ENCODE peak calls at places on chromosomes 11 and 22, in five cellular contexts. One of them, this sample, is unnamed.

GRCh38 chr22:25696763-25697710 is 45.0 kb upstream of the MYO18B start:
- DNase-seq in GM12878: no peak
- DNase-seq in K562: no peak
- DNase-seq in H1: no peak
- DNase-seq in HepG2: no peak
- DNase-seq in this sample: no peak

GRCh38 chr11:1928891-1929541 is 9.5 kb downstream of the TNNT3 start:
- DNase-seq in GM12878: no peak
- DNase-seq in K562: no peak
- DNase-seq in H1: no peak
- DNase-seq in HepG2: no peak
- DNase-seq in this sample: no peak

GRCh38 chr11:19642185-19642591 is 70.4 kb upstream of the NAV2 start:
- DNase-seq in GM12878: no peak
- DNase-seq in K562: no peak
- DNase-seq in H1: no peak
- DNase-seq in HepG2: no peak
- DNase-seq in this sample: no peak

GRCh38 chr11:17845431-17845881 is 110.9 kb downstream of the KCNC1 start:
- DNase-seq in GM12878: no peak
- DNase-seq in K562: no peak
- DNase-seq in H1: no peak
- DNase-seq in HepG2: no peak
- DNase-seq in this sample: no peak

GRCh38 chr11:110286298-110287040 is 9.9 kb downstream of the RDX start:
- DNase-seq in GM12878: no peak
- DNase-seq in K562: no peak
- DNase-seq in H1: no peak
- DNase-seq in HepG2: no peak
- DNase-seq in this sample: no peak

GRCh38 chr11:8262552-8263108 is 1.0 kb downstream of the LMO1 start:
- DNase-seq in GM12878: no peak
- DNase-seq in K562: no peak
- DNase-seq in H1: peak
- DNase-seq in HepG2: no peak
- DNase-seq in this sample: no peak

GRCh38 chr11:117840881-117841581 is 16.5 kb upstream of the FXYD2 start:
- DNase-seq in GM12878: no peak
- DNase-seq in K562: no peak
- DNase-seq in H1: peak
- DNase-seq in HepG2: no peak
- DNase-seq in this sample: no peak

GRCh38 chr11:133228406-133229330 is 303.6 kb downstream of the OPCML start:
- DNase-seq in GM12878: no peak
- DNase-seq in K562: no peak
- DNase-seq in H1: peak
- DNase-seq in HepG2: no peak
- DNase-seq in this sample: no peak

GRCh38 chr11:110199184-110199981 is 97.0 kb downstream of the RDX start:
- DNase-seq in GM12878: no peak
- DNase-seq in K562: no peak
- DNase-seq in H1: peak
- DNase-seq in HepG2: peak
- DNase-seq in this sample: no peak

GRCh38 chr11:43708776-43709175 is 28.2 kb downstream of the HSD17B12 start:
- DNase-seq in GM12878: no peak
- DNase-seq in K562: no peak
- DNase-seq in H1: no peak
- DNase-seq in HepG2: no peak
- DNase-seq in this sample: no peak

GRCh38 chr11:2674681-2675131 is 25.1 kb downstream of the KCNQ1OT1 start:
- DNase-seq in GM12878: no peak
- DNase-seq in K562: no peak
- DNase-seq in H1: no peak
- DNase-seq in HepG2: no peak
- DNase-seq in this sample: no peak

GRCh38 chr11:44658451-44658850 is 68.3 kb upstream of the TSPAN18 start:
- DNase-seq in GM12878: no peak
- DNase-seq in K562: peak
- DNase-seq in H1: no peak
- DNase-seq in HepG2: no peak
- DNase-seq in this sample: no peak

GRCh38 chr11:12408156-12408770 is 30.9 kb downstream of the PARVA start:
- DNase-seq in GM12878: no peak
- DNase-seq in K562: no peak
- DNase-seq in H1: no peak
- DNase-seq in HepG2: no peak
- DNase-seq in this sample: no peak

GRCh38 chr11:22304337-22304961 is 33.7 kb upstream of the SLC17A6 start:
- DNase-seq in GM12878: no peak
- DNase-seq in K562: peak
- DNase-seq in H1: no peak
- DNase-seq in HepG2: peak
- DNase-seq in this sample: peak

GRCh38 chr11:44333271-44334218 is 23.6 kb upstream of the ALX4 start:
- DNase-seq in GM12878: no peak
- DNase-seq in K562: peak
- DNase-seq in H1: no peak
- DNase-seq in HepG2: peak
- DNase-seq in this sample: peak

GRCh38 chr11:74009230-74009547 is 304 bp upstream of the UCP3 start:
- DNase-seq in GM12878: no peak
- DNase-seq in K562: no peak
- DNase-seq in H1: no peak
- DNase-seq in HepG2: no peak
- DNase-seq in this sample: no peak

GRCh38 chr11:24890426-24890825 is 393.6 kb downstream of the LUZP2 start:
- DNase-seq in GM12878: no peak
- DNase-seq in K562: no peak
- DNase-seq in H1: no peak
- DNase-seq in HepG2: no peak
- DNase-seq in this sample: no peak

GRCh38 chr11:36257351-36257750 is 31.9 kb downstream of the COMMD9 start:
- DNase-seq in GM12878: no peak
- DNase-seq in K562: no peak
- DNase-seq in H1: no peak
- DNase-seq in HepG2: no peak
- DNase-seq in this sample: no peak

GRCh38 chr11:34449013-34449412 is 10.3 kb downstream of the CAT start:
- DNase-seq in GM12878: no peak
- DNase-seq in K562: no peak
- DNase-seq in H1: no peak
- DNase-seq in HepG2: no peak
- DNase-seq in this sample: no peak

GRCh38 chr11:77771135-77771534 is 49.4 kb downstream of the RSF1 start:
- DNase-seq in GM12878: no peak
- DNase-seq in K562: no peak
- DNase-seq in H1: no peak
- DNase-seq in HepG2: no peak
- DNase-seq in this sample: no peak

GRCh38 chr11:57349491-57350274 is 11.5 kb downstream of the P2RX3 start:
- DNase-seq in GM12878: no peak
- DNase-seq in K562: peak
- DNase-seq in H1: peak
- DNase-seq in HepG2: peak
- DNase-seq in this sample: peak

GRCh38 chr11:74318241-74318932 is 6.9 kb upstream of the P4HA3 start:
- DNase-seq in GM12878: no peak
- DNase-seq in K562: no peak
- DNase-seq in H1: no peak
- DNase-seq in HepG2: no peak
- DNase-seq in this sample: no peak

GRCh38 chr11:129951201-129951882 is 51.3 kb downstream of the PRDM10 start:
- DNase-seq in GM12878: no peak
- DNase-seq in K562: no peak
- DNase-seq in H1: no peak
- DNase-seq in HepG2: no peak
- DNase-seq in this sample: no peak

GRCh38 chr11:10381730-10382129 is 73.3 kb upstream of the AMPD3 start:
- DNase-seq in GM12878: no peak
- DNase-seq in K562: no peak
- DNase-seq in H1: no peak
- DNase-seq in HepG2: no peak
- DNase-seq in this sample: no peak
- TF ChIP-seq ATF3 in GM12878: no peak
- TF ChIP-seq ATF3 in K562: no peak
- TF ChIP-seq ATF3 in H1: no peak
- TF ChIP-seq ATF3 in HepG2: no peak
- TF ChIP-seq ATF3 in this sample: no peak

GRCh38 chr11:64500176-64501013 is 90.6 kb upstream of the SLC22A12 start:
- DNase-seq in GM12878: no peak
- DNase-seq in K562: peak
- DNase-seq in H1: no peak
- DNase-seq in HepG2: no peak
- DNase-seq in this sample: peak

GRCh38 chr11:64502634-64503033 is 88.4 kb upstream of the SLC22A12 start:
- DNase-seq in GM12878: no peak
- DNase-seq in K562: no peak
- DNase-seq in H1: no peak
- DNase-seq in HepG2: no peak
- DNase-seq in this sample: no peak

GRCh38 chr11:64501500-64502427 is 89.3 kb upstream of the SLC22A12 start:
- DNase-seq in GM12878: no peak
- DNase-seq in K562: peak
- DNase-seq in H1: no peak
- DNase-seq in HepG2: peak
- DNase-seq in this sample: no peak

GRCh38 chr11:64504999-64505398 is 86.0 kb upstream of the SLC22A12 start:
- DNase-seq in GM12878: no peak
- DNase-seq in K562: no peak
- DNase-seq in H1: no peak
- DNase-seq in HepG2: no peak
- DNase-seq in this sample: no peak

DNA sequence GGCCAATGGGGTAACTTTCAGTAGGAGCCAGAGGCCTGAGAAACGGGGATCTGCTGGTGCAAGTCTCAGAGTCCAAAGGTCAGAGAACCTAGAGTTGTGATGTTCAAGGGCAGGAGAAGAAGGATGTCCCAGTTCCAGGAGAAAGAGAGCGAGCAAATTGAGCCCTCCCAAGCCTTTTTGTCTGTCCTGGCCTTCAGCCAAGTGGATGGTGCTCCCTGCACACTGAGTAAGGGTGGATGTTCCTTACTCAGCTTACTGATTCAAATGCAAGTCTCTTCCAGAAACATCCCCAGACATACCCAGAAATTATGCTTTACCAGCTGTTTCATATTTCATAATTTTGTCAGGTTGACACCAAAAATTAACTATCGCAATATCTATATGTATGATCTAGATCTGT is 87.7 kb upstream of the SLC22A12 start:
- DNase-seq in GM12878: no peak
- DNase-seq in K562: no peak
- DNase-seq in H1: no peak
- DNase-seq in HepG2: no peak
- DNase-seq in this sample: no peak
- TF ChIP-seq RAD21 in GM12878: no peak
- TF ChIP-seq RAD21 in K562: no peak
- TF ChIP-seq RAD21 in H1: no peak
- TF ChIP-seq RAD21 in HepG2: no peak
- TF ChIP-seq RAD21 in this sample: no peak

GRCh38 chr22:29353286-29353685 is 35.1 kb downstream of the AP1B1 start:
- DNase-seq in GM12878: no peak
- DNase-seq in K562: no peak
- DNase-seq in H1: no peak
- DNase-seq in HepG2: no peak
- DNase-seq in this sample: no peak
- TF ChIP-seq ATF3 in GM12878: no peak
- TF ChIP-seq ATF3 in K562: no peak
- TF ChIP-seq ATF3 in H1: no peak
- TF ChIP-seq ATF3 in HepG2: no peak
- TF ChIP-seq ATF3 in this sample: no peak

GRCh38 chr11:94934362-94934761 is 39.0 kb downstream of the CWC15 start:
- DNase-seq in GM12878: no peak
- DNase-seq in K562: no peak
- DNase-seq in H1: no peak
- DNase-seq in HepG2: no peak
- DNase-seq in this sample: no peak
- TF ChIP-seq RAD21 in GM12878: no peak
- TF ChIP-seq RAD21 in K562: no peak
- TF ChIP-seq RAD21 in H1: no peak
- TF ChIP-seq RAD21 in HepG2: no peak
- TF ChIP-seq RAD21 in this sample: no peak

DNA sequence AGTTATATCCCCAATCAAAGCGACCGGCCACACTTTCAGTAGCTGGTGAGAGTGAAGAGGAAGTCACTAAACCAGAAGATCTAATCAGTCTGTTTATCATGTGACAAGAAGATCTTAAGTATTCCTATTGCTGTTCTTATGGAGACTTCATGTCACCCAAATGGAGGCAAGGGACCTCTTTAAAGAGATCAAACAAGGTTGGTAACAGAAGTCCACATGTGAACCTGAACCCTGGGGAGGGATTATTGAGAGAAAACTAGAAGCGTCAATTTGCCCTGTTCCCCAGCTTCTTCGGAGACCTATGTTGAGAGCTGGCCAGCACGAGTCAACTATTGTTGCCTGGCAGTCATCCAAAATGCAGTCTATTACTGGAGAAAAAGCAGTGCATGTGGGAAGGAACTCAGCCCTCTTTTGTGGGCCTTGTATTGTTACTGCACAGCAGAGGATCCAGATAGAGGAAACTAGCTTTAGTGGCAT is 76.9 kb upstream of the CTSC start:
- DNase-seq in GM12878: no peak
- DNase-seq in K562: peak
- DNase-seq in H1: no peak
- DNase-seq in HepG2: no peak
- DNase-seq in this sample: no peak
- TF ChIP-seq ATF3 in GM12878: no peak
- TF ChIP-seq ATF3 in K562: no peak
- TF ChIP-seq ATF3 in H1: no peak
- TF ChIP-seq ATF3 in HepG2: no peak
- TF ChIP-seq ATF3 in this sample: no peak